ENCODE peak calls at places on chromosomes 5 and 9, in five cellular contexts. J, Y, P, M and D are unnamed samples.

GRCh38 chr9:80501635-80502034 is 929.9 kb downstream of the TLE4 start:
- DNase-seq in M (peak; percentile 67), J (no peak), P (no peak), Y (no peak), D (no peak)

GRCh38 chr9:109052416-109052815 is 39.1 kb upstream of the CTNNAL1 start:
- DNase-seq in Y (no peak), J (no peak), P (no peak), M (peak; percentile 30), D (no peak)

GRCh38 chr9:21770877-21771560 is 31.4 kb upstream of the MTAP start:
- DNase-seq in J (no peak), P (no peak), M (peak; percentile 88), Y (no peak), D (no peak)

GRCh38 chr5:138212828-138213160 is 329 bp downstream of the CDC23 start:
- DNase-seq in P (no peak), M (peak; percentile 8), J (no peak), Y (no peak), D (no peak)

GRCh38 chr5:1748271-1748670 is 51.4 kb downstream of the MRPL36 start:
- DNase-seq in M (no peak), Y (no peak), P (peak; percentile 25), J (no peak), D (peak; percentile 62)

GRCh38 chr5:160370713-160371034 is 248 bp upstream of the C1QTNF2 start:
- DNase-seq in P (no peak), J (no peak), Y (no peak), M (no peak), D (no peak)

GRCh38 chr5:14942212-14942611 is 70.6 kb upstream of the ANKH start:
- DNase-seq in M (no peak), P (no peak), Y (no peak), J (no peak), D (no peak)

GRCh38 chr5:108830705-108831276 is 83.1 kb downstream of the FER start:
- DNase-seq in P (no peak), Y (no peak), J (no peak), M (no peak), D (no peak)

GRCh38 chr5:127358274-127358673 is 67.7 kb downstream of the MEGF10 start:
- DNase-seq in Y (no peak), P (no peak), J (no peak), M (no peak), D (no peak)

GRCh38 chr9:109455391-109455790 is 42.7 kb downstream of the PTPN3 start:
- DNase-seq in M (no peak), Y (no peak), P (no peak), J (no peak), D (no peak)

GRCh38 chr9:6149315-6149714 is 66.3 kb upstream of the IL33 start:
- DNase-seq in J (no peak), M (no peak), Y (no peak), P (no peak), D (no peak)

GRCh38 chr5:98454904-98455303 is 318.6 kb upstream of the RGMB start:
- DNase-seq in M (peak; percentile 97), P (peak; percentile 55), J (no peak), Y (no peak), D (no peak)

GRCh38 chr9:93187574-93187973 is 3.6 kb downstream of the WNK2 start:
- DNase-seq in M (no peak), J (no peak), Y (no peak), P (no peak), D (no peak)

GRCh38 chr9:18260527-18260926 is 213.4 kb upstream of the ADAMTSL1 start:
- DNase-seq in Y (no peak), J (no peak), P (peak; percentile 47), M (no peak), D (no peak)

GRCh38 chr5:98839469-98840383 is 66.3 kb downstream of the RGMB start:
- DNase-seq in Y (no peak), P (no peak), J (no peak), M (no peak), D (no peak)

GRCh38 chr5:78467744-78468357 is 107.4 kb downstream of the SCAMP1 start:
- DNase-seq in Y (peak; percentile 6), J (no peak), P (no peak), M (peak; percentile 74), D (no peak)

GRCh38 chr5:125659316-125660071 is 763.7 kb upstream of the GRAMD2B start:
- DNase-seq in P (no peak), J (no peak), M (peak; percentile 1), Y (peak; percentile 78), D (no peak)

GRCh38 chr9:77022783-77023440 is 3.5 kb downstream of the FOXB2 start:
- DNase-seq in Y (peak; percentile 49), P (no peak), M (no peak), J (no peak), D (no peak)

DNA sequence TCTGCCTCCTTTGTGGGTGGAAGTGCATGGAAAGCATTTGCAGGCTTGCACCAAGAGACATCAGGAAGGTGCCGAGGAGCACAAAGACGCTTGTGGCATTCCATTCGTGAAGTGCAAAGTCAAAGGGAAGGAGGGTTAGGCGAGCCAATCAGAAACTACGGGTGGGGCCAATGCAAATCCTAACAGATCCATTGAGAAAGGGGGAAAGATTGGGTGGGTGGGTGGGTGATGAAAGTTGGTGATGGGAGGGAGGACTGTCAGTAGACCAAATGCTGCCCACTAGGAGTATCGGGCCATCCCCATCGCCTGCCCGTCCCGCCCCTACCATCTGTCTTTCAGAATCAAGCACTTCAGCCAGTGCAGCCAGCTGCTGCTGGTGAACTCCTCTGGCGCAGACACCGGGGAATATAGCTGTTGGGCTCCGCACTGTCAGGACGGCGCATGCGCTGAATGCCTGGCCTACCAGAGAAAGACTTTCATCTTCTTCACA is 17.1 kb upstream of the ANXA6 start:
- DNase-seq in P (peak; percentile 41), Y (no peak), J (no peak), M (no peak), D (no peak)
- H3K4me3 ChIP-seq in P (no peak overlapping the region), Y (no peak overlapping the region), J (no peak overlapping the region), M (peak overlapping the region; percentile 23), D (no peak overlapping the region)

GRCh38 chr9:124769451-124770358 is 1.4 kb downstream of the NR6A1 start:
- DNase-seq in M (no peak), J (no peak), Y (no peak), P (no peak), D (no peak)

GRCh38 chr9:124768778-124769350 is 2.2 kb downstream of the NR6A1 start:
- DNase-seq in P (no peak), J (no peak), Y (no peak), M (no peak), D (no peak)

GRCh38 chr9:124771021-124771866 is at the start of gene NR6A1:
- DNase-seq in J (peak; percentile 92), Y (peak; percentile 97), M (peak; percentile 95), P (peak; percentile 96), D (peak; percentile 98)

GRCh38 chr9:124771867-124772621 is 933 bp upstream of the NR6A1 start:
- DNase-seq in J (no peak), M (peak; percentile 68), P (peak; percentile 78), Y (peak; percentile 85), D (peak; percentile 91)

DNA sequence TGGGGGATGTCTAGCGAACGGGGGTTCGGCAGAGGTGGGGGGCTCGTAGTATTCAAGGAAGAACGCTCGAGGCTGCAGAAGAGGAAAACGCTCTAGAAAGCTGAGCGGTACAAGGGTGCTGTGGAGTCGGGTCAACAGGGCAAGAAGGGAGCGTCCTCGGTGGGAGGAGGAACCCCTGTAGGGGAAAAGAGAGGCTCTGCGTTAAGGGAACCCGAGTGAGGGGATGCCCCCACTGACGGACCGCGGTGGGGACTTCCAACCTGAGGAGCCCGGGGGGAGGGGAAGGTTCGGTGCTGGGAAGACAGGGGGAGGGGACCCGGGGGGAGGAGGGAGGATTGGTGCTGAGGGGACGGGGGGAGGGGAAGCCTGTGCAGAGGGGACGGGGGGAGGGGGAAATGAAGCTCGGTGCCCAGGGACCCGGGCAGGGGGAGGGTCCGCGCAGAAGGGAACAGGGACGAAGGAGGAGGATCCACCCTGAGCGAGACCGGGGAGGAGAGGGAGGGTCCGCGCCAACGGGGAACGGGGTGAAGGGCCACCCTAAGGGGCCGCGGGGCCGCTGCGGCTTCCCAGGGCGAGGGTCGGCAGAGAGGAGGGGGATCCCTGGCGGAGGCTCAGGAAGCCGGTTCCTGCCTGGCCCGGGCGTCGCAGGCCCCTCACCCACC is 621 bp downstream of the NR6A1 start:
- DNase-seq in P (no peak), J (no peak), M (no peak), Y (no peak), D (peak; percentile 82)
- H3K4me1 ChIP-seq in P (peaks cover 10% of the 10 kb centered on the region), J (peaks cover 24% of the 10 kb centered on the region), M (peaks cover 2% of the 10 kb centered on the region), Y (peaks cover 39% of the 10 kb centered on the region), D (no peaks in the 10 kb centered on the region)

GRCh38 chr5:35794688-35795375 is 61.9 kb upstream of the IL7R start:
- DNase-seq in Y (no peak), P (no peak), M (no peak), J (no peak), D (no peak)

GRCh38 chr5:35790462-35790822 is 66.2 kb upstream of the IL7R start:
- DNase-seq in M (no peak), Y (no peak), P (no peak), J (no peak), D (no peak)

GRCh38 chr5:35788724-35789123 is 68.0 kb upstream of the IL7R start:
- DNase-seq in Y (no peak), M (no peak), J (no peak), P (no peak), D (no peak)

GRCh38 chr5:35785601-35786085 is 71.0 kb upstream of the IL7R start:
- DNase-seq in J (no peak), P (no peak), M (no peak), Y (no peak), D (no peak)

DNA sequence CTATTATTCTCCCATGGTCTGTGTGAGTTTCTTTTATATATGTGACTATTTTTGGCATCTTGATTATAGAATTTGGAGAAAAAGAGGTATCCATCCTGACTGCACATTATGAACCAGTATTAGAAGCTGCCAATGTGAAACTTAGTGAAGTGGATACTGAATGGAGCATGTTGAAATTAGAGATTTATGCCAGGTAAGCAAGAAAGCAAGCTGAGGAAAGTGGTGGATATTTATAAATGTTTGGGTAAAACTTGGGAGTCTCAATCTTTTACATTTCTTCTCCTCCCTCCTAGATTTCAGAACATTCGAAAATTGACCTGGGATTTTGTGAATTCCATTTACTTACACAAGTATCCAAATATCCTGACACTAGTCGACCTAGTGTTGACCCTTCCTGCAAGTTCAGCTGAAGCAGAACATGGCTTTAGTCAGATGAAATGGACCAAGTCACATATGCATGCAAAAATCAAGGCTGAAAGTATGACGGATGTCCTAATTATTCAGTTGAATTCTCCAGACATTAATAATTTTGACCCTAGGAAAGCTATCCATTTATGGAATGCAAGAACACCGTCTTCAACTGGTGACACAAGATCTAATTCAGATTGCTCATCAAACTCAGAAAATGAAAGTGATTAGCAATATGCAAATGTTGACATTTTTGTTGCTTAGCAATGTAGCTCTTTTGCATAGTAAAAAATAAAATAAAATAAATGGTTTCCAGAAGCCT is 66.8 kb upstream of the IL7R start:
- DNase-seq in M (no peak), P (no peak), J (peak; percentile 26), Y (no peak), D (no peak)
- H3K27ac ChIP-seq in M (no peak overlapping the region), P (no peak overlapping the region), J (peak overlapping the region; percentile 27), Y (no peak overlapping the region), D (no peak overlapping the region)

DNA sequence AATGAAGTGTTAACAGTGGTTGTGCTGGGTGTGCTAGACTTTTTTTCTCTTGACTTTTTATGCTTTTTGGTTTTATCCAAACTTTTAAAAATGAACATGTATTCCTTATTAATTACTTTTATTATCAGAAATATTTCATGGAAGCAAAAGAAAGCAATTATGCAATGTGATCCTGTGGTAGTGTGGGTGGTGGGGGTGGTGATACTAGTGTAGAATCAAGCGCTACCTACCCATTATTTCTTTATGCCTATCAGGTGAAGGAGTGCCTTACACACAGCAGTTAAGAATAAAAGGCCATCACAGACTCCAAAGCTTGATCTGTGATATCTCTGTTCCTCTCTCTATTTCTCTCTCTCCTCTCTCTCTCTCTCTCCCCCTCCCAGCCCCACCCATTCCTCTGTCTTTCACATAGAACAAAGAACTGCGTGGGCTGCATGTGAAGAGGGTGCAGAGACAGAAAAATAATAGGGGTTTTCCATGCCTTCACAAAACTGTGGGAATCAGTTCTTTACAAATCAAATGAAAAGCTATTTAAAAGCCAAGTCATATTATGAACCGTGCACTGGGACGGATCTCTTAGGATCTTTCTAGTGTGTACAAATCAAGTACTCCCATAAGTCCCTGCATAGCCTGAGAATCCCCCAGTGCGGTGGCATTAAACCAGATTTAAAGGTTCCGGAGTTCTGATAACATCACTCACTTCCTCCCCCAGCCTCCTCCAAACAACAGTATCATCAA is 351.2 kb downstream of the RAB3C start:
- DNase-seq in J (peak; percentile 13), P (no peak), M (no peak), Y (no peak), D (no peak)
- H3K4me3 ChIP-seq in J (no peak overlapping the region), P (no peak overlapping the region), M (no peak overlapping the region), Y (no peak overlapping the region), D (no peak overlapping the region)